ENCODE peak calls at places on chromosomes 4 and X, in nine cellular contexts. O is neuronal stem cell, K is PC-3, I is RWPE1, G is fibroblast of lung, A is heart right ventricle, P is lower lobe of right lung, R is GM12878, M is thyroid gland. L is an unnamed sample.

GRCh38 chrX:31223817-31224216 is 152.0 kb upstream of the FTHL17 start:
- DNase-seq in M (no peak), R (no peak), A (no peak), K (no peak), I (peak), O (no peak), G (peak), P (no peak), L (no peak)

GRCh38 chr4:89356086-89356485 is 48.5 kb upstream of the GPRIN3 start:
- DNase-seq in I (no peak), G (no peak), K (no peak), R (no peak), M (peak), O (no peak), A (no peak), P (no peak), L (no peak)

GRCh38 chr4:81207793-81208192 is 7.2 kb downstream of the PRKG2 start:
- DNase-seq in R (no peak), M (no peak), I (peak), K (peak), O (no peak), P (no peak), G (peak), A (no peak), L (no peak)

GRCh38 chrX:12814434-12814833 is 23.2 kb downstream of the PRPS2 start:
- DNase-seq in I (peak), A (peak), K (peak), G (peak), O (no peak), M (peak), R (peak), P (no peak), L (no peak)

GRCh38 chrX:9644335-9644734 is 121.3 kb downstream of the GPR143 start:
- DNase-seq in G (no peak), M (no peak), P (no peak), I (no peak), R (peak), K (no peak), O (no peak), A (no peak), L (no peak)

GRCh38 chr4:181225616-181226261 is 1017.5 kb upstream of the TENM3 start:
- DNase-seq in A (no peak), R (no peak), G (no peak), O (no peak), K (no peak), I (no peak), P (no peak), M (no peak), L (peak)

GRCh38 chr4:159048166-159048886 is 54.6 kb upstream of the RAPGEF2 start:
- DNase-seq in G (peak), R (no peak), I (peak), O (peak), P (peak), K (peak), A (peak), M (peak), L (peak)

GRCh38 chr4:72701987-72702819 is 133.2 kb upstream of the ADAMTS3 start:
- DNase-seq in K (peak), P (no peak), A (peak), M (peak), O (peak), I (peak), R (no peak), G (peak), L (peak)

GRCh38 chr4:40486534-40486933 is 143.1 kb downstream of the RBM47 start:
- DNase-seq in O (no peak), K (peak), A (no peak), M (no peak), P (no peak), I (peak), R (no peak), G (peak), L (no peak)

DNA sequence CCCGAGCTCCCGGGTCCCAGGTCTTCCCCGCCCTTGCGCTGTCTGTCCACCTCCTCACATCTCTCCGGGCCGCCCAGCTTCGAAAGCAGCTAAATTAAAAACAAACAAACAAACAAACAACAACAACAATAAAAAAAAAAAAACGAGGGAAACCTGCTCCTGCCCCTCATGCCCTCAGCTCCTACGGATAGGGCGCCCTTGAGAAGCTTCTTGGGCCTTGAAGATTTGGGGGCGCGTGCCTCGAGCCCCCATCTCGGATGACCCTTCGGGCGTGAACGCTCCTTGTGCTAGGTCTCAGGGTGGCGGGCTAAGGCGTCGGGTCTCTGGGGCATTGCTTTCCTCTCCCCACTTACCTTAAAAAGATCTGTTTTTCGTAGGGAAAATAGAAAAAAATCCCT is 696 bp downstream of the NDNF start:
- DNase-seq in I (no peak), G (no peak), R (no peak), K (no peak), A (no peak), P (no peak), M (no peak), O (no peak), L (no peak)
- H3K27ac ChIP-seq in I (no peak), G (no peak), R (no peak), K (no peak), A (peak), P (peak), M (no peak), O (no peak), L (peak)

GRCh38 chr4:184684491-184685189 is 35.1 kb downstream of the PRIMPOL start:
- DNase-seq in R (no peak), M (no peak), K (no peak), I (no peak), A (no peak), P (peak), G (no peak), O (no peak), L (no peak)
- H3K27ac ChIP-seq in R (no peak), M (no peak), K (no peak), I (no peak), A (no peak), P (no peak), G (no peak), O (no peak), L (no peak)

DNA sequence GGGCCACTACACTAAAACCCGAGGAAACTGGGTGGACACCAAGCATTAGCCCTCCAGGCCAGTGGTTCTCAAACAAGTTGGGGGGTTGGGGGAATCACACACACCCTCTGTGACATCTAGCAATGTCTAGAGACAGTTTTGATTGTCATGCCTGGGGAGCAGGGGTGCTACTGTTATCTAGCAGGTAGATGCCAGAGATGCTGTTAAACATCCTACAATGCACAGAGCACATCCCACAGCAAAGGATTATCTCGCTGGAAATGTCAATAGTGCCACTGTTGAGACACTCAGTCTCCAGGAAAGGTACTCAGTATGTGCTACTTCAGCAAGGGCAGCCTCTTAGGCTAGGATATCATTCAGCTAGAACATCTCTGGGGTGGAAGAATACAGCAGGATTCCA is 1.3 kb downstream of the SMC1A start:
- DNase-seq in O (no peak), P (no peak), A (no peak), G (no peak), I (no peak), R (no peak), M (no peak), K (no peak), L (no peak)
- H3K27ac ChIP-seq in O (no peak), P (no peak), A (no peak), G (no peak), I (no peak), R (peak), M (no peak), K (no peak), L (no peak)

DNA sequence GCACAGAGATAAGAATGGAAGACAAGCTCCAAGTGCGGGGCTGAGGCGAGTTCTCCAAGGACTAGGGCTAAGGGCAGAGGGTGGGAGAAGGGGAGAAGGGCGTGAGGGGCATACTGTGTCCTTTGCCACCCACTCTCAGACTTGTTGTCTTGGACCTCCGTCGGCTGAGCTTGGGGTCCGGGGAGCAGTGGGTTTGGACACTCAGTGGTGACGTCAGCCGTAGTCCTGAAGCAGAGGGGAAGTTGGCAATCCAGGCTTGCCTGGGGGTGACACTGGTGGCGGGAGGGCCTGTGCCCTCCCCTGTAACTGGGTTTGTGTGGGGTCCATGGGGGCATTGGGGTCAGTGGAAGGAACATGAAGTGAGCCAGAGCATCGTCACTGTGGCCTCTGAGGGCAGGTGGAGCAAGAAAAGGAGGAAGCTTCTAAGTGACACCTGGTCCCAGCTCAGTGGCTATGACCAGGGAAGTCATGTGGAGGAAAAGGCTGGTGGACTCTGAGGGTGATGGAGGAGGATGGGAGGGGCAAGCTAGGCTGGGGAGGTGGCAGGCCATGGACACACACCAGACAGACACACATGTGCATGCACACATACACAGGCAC is 17.6 kb downstream of the CD99 start:
- DNase-seq in O (no peak), P (no peak), G (no peak), K (no peak), M (no peak), I (no peak), R (no peak), A (no peak), L (no peak)
- H3K27ac ChIP-seq in O (peak), P (no peak), G (peak), K (peak), M (no peak), I (peak), R (no peak), A (no peak), L (peak)

L was measured in testis.